ENCODE peak calls at places on chromosomes 11 and 22, in seven cellular contexts. One of them, this sample, is unnamed.

GRCh38 chr22:48640890-48641771 is 1186.5 kb downstream of the BRD1 start:
- DNase-seq in endothelial cell: no peak
- DNase-seq in GM10248: no peak
- DNase-seq in activated CD8-positive, alpha-beta T cell treated with anti-CD3 and anti-CD28 coated beads for 36 hours: peak
- DNase-seq in AG04449: no peak
- DNase-seq in mucosa of gallbladder: no peak
- DNase-seq in stimulated activated CD4-positive, alpha-beta T cell treated with anti-CD3 and anti-CD28 coated beads, Interleukin-1b, Interleukin-23, amount 100 ng/mL, for 4 hours: no peak
- DNase-seq in this sample: peak

GRCh38 chr11:61961570-61962212 is 5.7 kb downstream of the FTH1 start:
- DNase-seq in endothelial cell: no peak
- DNase-seq in GM10248: peak
- DNase-seq in activated CD8-positive, alpha-beta T cell treated with anti-CD3 and anti-CD28 coated beads for 36 hours: no peak
- DNase-seq in AG04449: no peak
- DNase-seq in mucosa of gallbladder: no peak
- DNase-seq in stimulated activated CD4-positive, alpha-beta T cell treated with anti-CD3 and anti-CD28 coated beads, Interleukin-1b, Interleukin-23, amount 100 ng/mL, for 4 hours: no peak
- DNase-seq in this sample: peak

GRCh38 chr22:50530280-50530856 is 556 bp upstream of the TYMP start:
- DNase-seq in endothelial cell: no peak
- DNase-seq in GM10248: peak
- DNase-seq in activated CD8-positive, alpha-beta T cell treated with anti-CD3 and anti-CD28 coated beads for 36 hours: peak
- DNase-seq in AG04449: no peak
- DNase-seq in mucosa of gallbladder: peak
- DNase-seq in stimulated activated CD4-positive, alpha-beta T cell treated with anti-CD3 and anti-CD28 coated beads, Interleukin-1b, Interleukin-23, amount 100 ng/mL, for 4 hours: no peak
- DNase-seq in this sample: peak

GRCh38 chr11:64037027-64037633 is 1.4 kb downstream of the FLRT1 start:
- DNase-seq in endothelial cell: no peak
- DNase-seq in GM10248: no peak
- DNase-seq in activated CD8-positive, alpha-beta T cell treated with anti-CD3 and anti-CD28 coated beads for 36 hours: peak
- DNase-seq in AG04449: no peak
- DNase-seq in mucosa of gallbladder: no peak
- DNase-seq in stimulated activated CD4-positive, alpha-beta T cell treated with anti-CD3 and anti-CD28 coated beads, Interleukin-1b, Interleukin-23, amount 100 ng/mL, for 4 hours: no peak
- DNase-seq in this sample: no peak

GRCh38 chr11:113779496-113779895 is at the start of gene CLDN25:
- DNase-seq in endothelial cell: no peak
- DNase-seq in GM10248: no peak
- DNase-seq in activated CD8-positive, alpha-beta T cell treated with anti-CD3 and anti-CD28 coated beads for 36 hours: no peak
- DNase-seq in AG04449: no peak
- DNase-seq in mucosa of gallbladder: no peak
- DNase-seq in stimulated activated CD4-positive, alpha-beta T cell treated with anti-CD3 and anti-CD28 coated beads, Interleukin-1b, Interleukin-23, amount 100 ng/mL, for 4 hours: no peak
- DNase-seq in this sample: no peak

GRCh38 chr11:1433977-1434640 is 44.4 kb downstream of the BRSK2 start:
- DNase-seq in endothelial cell: no peak
- DNase-seq in GM10248: no peak
- DNase-seq in activated CD8-positive, alpha-beta T cell treated with anti-CD3 and anti-CD28 coated beads for 36 hours: no peak
- DNase-seq in AG04449: no peak
- DNase-seq in mucosa of gallbladder: no peak
- DNase-seq in stimulated activated CD4-positive, alpha-beta T cell treated with anti-CD3 and anti-CD28 coated beads, Interleukin-1b, Interleukin-23, amount 100 ng/mL, for 4 hours: no peak
- DNase-seq in this sample: no peak

GRCh38 chr22:30829901-30830550 is 135.4 kb downstream of the OSBP2 start:
- DNase-seq in endothelial cell: no peak
- DNase-seq in GM10248: no peak
- DNase-seq in activated CD8-positive, alpha-beta T cell treated with anti-CD3 and anti-CD28 coated beads for 36 hours: no peak
- DNase-seq in AG04449: peak
- DNase-seq in mucosa of gallbladder: no peak
- DNase-seq in stimulated activated CD4-positive, alpha-beta T cell treated with anti-CD3 and anti-CD28 coated beads, Interleukin-1b, Interleukin-23, amount 100 ng/mL, for 4 hours: no peak
- DNase-seq in this sample: no peak

GRCh38 chr22:39789794-39790193 is 103.8 kb downstream of the ENTHD1 start:
- DNase-seq in endothelial cell: no peak
- DNase-seq in GM10248: no peak
- DNase-seq in activated CD8-positive, alpha-beta T cell treated with anti-CD3 and anti-CD28 coated beads for 36 hours: no peak
- DNase-seq in AG04449: no peak
- DNase-seq in mucosa of gallbladder: no peak
- DNase-seq in stimulated activated CD4-positive, alpha-beta T cell treated with anti-CD3 and anti-CD28 coated beads, Interleukin-1b, Interleukin-23, amount 100 ng/mL, for 4 hours: no peak
- DNase-seq in this sample: no peak

GRCh38 chr11:66883021-66883968 is 26.4 kb downstream of the LRFN4 start:
- DNase-seq in endothelial cell: peak
- DNase-seq in GM10248: peak
- DNase-seq in activated CD8-positive, alpha-beta T cell treated with anti-CD3 and anti-CD28 coated beads for 36 hours: peak
- DNase-seq in AG04449: peak
- DNase-seq in mucosa of gallbladder: peak
- DNase-seq in stimulated activated CD4-positive, alpha-beta T cell treated with anti-CD3 and anti-CD28 coated beads, Interleukin-1b, Interleukin-23, amount 100 ng/mL, for 4 hours: peak
- DNase-seq in this sample: no peak

GRCh38 chr11:31824791-31825452 is 13.8 kb upstream of the PAX6 start:
- DNase-seq in endothelial cell: no peak
- DNase-seq in GM10248: peak
- DNase-seq in activated CD8-positive, alpha-beta T cell treated with anti-CD3 and anti-CD28 coated beads for 36 hours: no peak
- DNase-seq in AG04449: no peak
- DNase-seq in mucosa of gallbladder: no peak
- DNase-seq in stimulated activated CD4-positive, alpha-beta T cell treated with anti-CD3 and anti-CD28 coated beads, Interleukin-1b, Interleukin-23, amount 100 ng/mL, for 4 hours: no peak
- DNase-seq in this sample: no peak

GRCh38 chr11:18540207-18541009 is 13.7 kb upstream of the TSG101 start:
- DNase-seq in endothelial cell: no peak
- DNase-seq in GM10248: peak
- DNase-seq in activated CD8-positive, alpha-beta T cell treated with anti-CD3 and anti-CD28 coated beads for 36 hours: no peak
- DNase-seq in AG04449: no peak
- DNase-seq in mucosa of gallbladder: no peak
- DNase-seq in stimulated activated CD4-positive, alpha-beta T cell treated with anti-CD3 and anti-CD28 coated beads, Interleukin-1b, Interleukin-23, amount 100 ng/mL, for 4 hours: no peak
- DNase-seq in this sample: no peak

GRCh38 chr11:93131709-93132108 is 66.1 kb downstream of the SLC36A4 start:
- DNase-seq in endothelial cell: peak
- DNase-seq in GM10248: no peak
- DNase-seq in activated CD8-positive, alpha-beta T cell treated with anti-CD3 and anti-CD28 coated beads for 36 hours: no peak
- DNase-seq in AG04449: no peak
- DNase-seq in mucosa of gallbladder: no peak
- DNase-seq in stimulated activated CD4-positive, alpha-beta T cell treated with anti-CD3 and anti-CD28 coated beads, Interleukin-1b, Interleukin-23, amount 100 ng/mL, for 4 hours: no peak
- DNase-seq in this sample: no peak

GRCh38 chr11:68003846-68004550 is at the start of gene UNC93B1:
- DNase-seq in endothelial cell: peak
- DNase-seq in GM10248: peak
- DNase-seq in activated CD8-positive, alpha-beta T cell treated with anti-CD3 and anti-CD28 coated beads for 36 hours: peak
- DNase-seq in AG04449: no peak
- DNase-seq in mucosa of gallbladder: peak
- DNase-seq in stimulated activated CD4-positive, alpha-beta T cell treated with anti-CD3 and anti-CD28 coated beads, Interleukin-1b, Interleukin-23, amount 100 ng/mL, for 4 hours: peak
- DNase-seq in this sample: peak

GRCh38 chr11:14642873-14643696 is 519 bp upstream of the PDE3B start:
- DNase-seq in endothelial cell: no peak
- DNase-seq in GM10248: no peak
- DNase-seq in activated CD8-positive, alpha-beta T cell treated with anti-CD3 and anti-CD28 coated beads for 36 hours: peak
- DNase-seq in AG04449: no peak
- DNase-seq in mucosa of gallbladder: no peak
- DNase-seq in stimulated activated CD4-positive, alpha-beta T cell treated with anti-CD3 and anti-CD28 coated beads, Interleukin-1b, Interleukin-23, amount 100 ng/mL, for 4 hours: no peak
- DNase-seq in this sample: no peak

GRCh38 chr11:114132944-114133394 is 73.5 kb downstream of the ZBTB16 start:
- DNase-seq in endothelial cell: no peak
- DNase-seq in GM10248: no peak
- DNase-seq in activated CD8-positive, alpha-beta T cell treated with anti-CD3 and anti-CD28 coated beads for 36 hours: no peak
- DNase-seq in AG04449: no peak
- DNase-seq in mucosa of gallbladder: no peak
- DNase-seq in stimulated activated CD4-positive, alpha-beta T cell treated with anti-CD3 and anti-CD28 coated beads, Interleukin-1b, Interleukin-23, amount 100 ng/mL, for 4 hours: no peak
- DNase-seq in this sample: no peak

GRCh38 chr11:69371731-69372588 is 78.0 kb downstream of the MYEOV start:
- DNase-seq in endothelial cell: no peak
- DNase-seq in GM10248: no peak
- DNase-seq in activated CD8-positive, alpha-beta T cell treated with anti-CD3 and anti-CD28 coated beads for 36 hours: no peak
- DNase-seq in AG04449: no peak
- DNase-seq in mucosa of gallbladder: no peak
- DNase-seq in stimulated activated CD4-positive, alpha-beta T cell treated with anti-CD3 and anti-CD28 coated beads, Interleukin-1b, Interleukin-23, amount 100 ng/mL, for 4 hours: no peak
- DNase-seq in this sample: no peak

GRCh38 chr11:12727556-12728070 is 53.4 kb downstream of the TEAD1 start:
- DNase-seq in endothelial cell: no peak
- DNase-seq in GM10248: no peak
- DNase-seq in activated CD8-positive, alpha-beta T cell treated with anti-CD3 and anti-CD28 coated beads for 36 hours: no peak
- DNase-seq in AG04449: peak
- DNase-seq in mucosa of gallbladder: no peak
- DNase-seq in stimulated activated CD4-positive, alpha-beta T cell treated with anti-CD3 and anti-CD28 coated beads, Interleukin-1b, Interleukin-23, amount 100 ng/mL, for 4 hours: no peak
- DNase-seq in this sample: no peak

GRCh38 chr11:14300661-14301304 is 58.2 kb downstream of the RRAS2 start:
- DNase-seq in endothelial cell: peak
- DNase-seq in GM10248: peak
- DNase-seq in activated CD8-positive, alpha-beta T cell treated with anti-CD3 and anti-CD28 coated beads for 36 hours: peak
- DNase-seq in AG04449: no peak
- DNase-seq in mucosa of gallbladder: peak
- DNase-seq in stimulated activated CD4-positive, alpha-beta T cell treated with anti-CD3 and anti-CD28 coated beads, Interleukin-1b, Interleukin-23, amount 100 ng/mL, for 4 hours: peak
- DNase-seq in this sample: peak

GRCh38 chr11:12083380-12083779 is 27.0 kb upstream of the MICAL2 start:
- DNase-seq in endothelial cell: no peak
- DNase-seq in GM10248: no peak
- DNase-seq in activated CD8-positive, alpha-beta T cell treated with anti-CD3 and anti-CD28 coated beads for 36 hours: peak
- DNase-seq in AG04449: no peak
- DNase-seq in mucosa of gallbladder: no peak
- DNase-seq in stimulated activated CD4-positive, alpha-beta T cell treated with anti-CD3 and anti-CD28 coated beads, Interleukin-1b, Interleukin-23, amount 100 ng/mL, for 4 hours: no peak
- DNase-seq in this sample: no peak